ENCODE peak calls at places on chromosome 4, in five cellular contexts. B is H9, U is neuronal stem cell, A is H1, M is trophoblast cell. K is an unnamed sample.

GRCh38 chr4:169655401-169655800 is 35.0 kb downstream of the CLCN3 start:
- DNase-seq in M (peak; percentile 66), B (no peak), A (no peak), U (no peak), K (no peak)

GRCh38 chr4:15766821-15767220 is 11.3 kb upstream of the CD38 start:
- DNase-seq in A (no peak), U (no peak), M (no peak), B (no peak), K (no peak)

GRCh38 chr4:48262926-48263325 is 6.7 kb downstream of the TEC start:
- DNase-seq in M (peak; percentile 28), B (no peak), U (no peak), A (no peak), K (peak; percentile 82)

GRCh38 chr4:98557497-98557896 is 100.9 kb downstream of the TSPAN5 start:
- DNase-seq in M (no peak), B (no peak), A (no peak), U (no peak), K (peak; percentile 50)

GRCh38 chr4:143773998-143774898 is 73.8 kb upstream of the FREM3 start:
- DNase-seq in A (peak; percentile 31), M (peak; percentile 88), U (peak; percentile 31), B (peak; percentile 76), K (peak; percentile 24)

GRCh38 chr4:39936565-39937418 is 40.9 kb downstream of the PDS5A start:
- DNase-seq in U (peak; percentile 11), B (no peak), M (no peak), A (no peak), K (no peak)

GRCh38 chr4:72383439-72383838 is 185.6 kb downstream of the ADAMTS3 start:
- DNase-seq in B (no peak), A (no peak), U (no peak), M (no peak), K (peak; percentile 28)

GRCh38 chr4:144014808-144015207 is 4.4 kb downstream of the GYPB start:
- DNase-seq in A (no peak), U (no peak), B (no peak), M (no peak), K (no peak)

GRCh38 chr4:132227349-132228165 is 921.5 kb upstream of the PCDH10 start:
- DNase-seq in U (no peak), B (peak; percentile 82), M (peak; percentile 78), A (peak; percentile 69), K (peak; percentile 78)

GRCh38 chr4:62431513-62431912 is 1231.4 kb downstream of the ADGRL3 start:
- DNase-seq in A (no peak), M (no peak), U (no peak), B (peak; percentile 32), K (no peak)

GRCh38 chr4:100641326-100641725 is 123.5 kb upstream of the EMCN start:
- DNase-seq in M (no peak), A (no peak), U (no peak), B (no peak), K (no peak)

GRCh38 chr4:150236626-150237025 is 158.4 kb downstream of the DCLK2 start:
- DNase-seq in A (no peak), M (no peak), B (no peak), U (no peak), K (peak; percentile 61)

GRCh38 chr4:112031712-112032328 is 113.4 kb upstream of the FAM241A start:
- DNase-seq in A (no peak), M (peak; percentile 73), U (peak; percentile 54), B (no peak), K (peak; percentile 72)

GRCh38 chr4:92122911-92123310 is 180.9 kb upstream of the GRID2 start:
- DNase-seq in A (no peak), M (peak; percentile 84), U (no peak), B (no peak), K (no peak)

GRCh38 chr4:92121099-92121498 is 182.7 kb upstream of the GRID2 start:
- DNase-seq in U (no peak), B (no peak), M (no peak), A (no peak), K (no peak)
- H2AFZ ChIP-seq in U (no peak overlapping the region), B (no peak overlapping the region), M (no peak overlapping the region), A (no peak overlapping the region), K (no peak overlapping the region)

DNA sequence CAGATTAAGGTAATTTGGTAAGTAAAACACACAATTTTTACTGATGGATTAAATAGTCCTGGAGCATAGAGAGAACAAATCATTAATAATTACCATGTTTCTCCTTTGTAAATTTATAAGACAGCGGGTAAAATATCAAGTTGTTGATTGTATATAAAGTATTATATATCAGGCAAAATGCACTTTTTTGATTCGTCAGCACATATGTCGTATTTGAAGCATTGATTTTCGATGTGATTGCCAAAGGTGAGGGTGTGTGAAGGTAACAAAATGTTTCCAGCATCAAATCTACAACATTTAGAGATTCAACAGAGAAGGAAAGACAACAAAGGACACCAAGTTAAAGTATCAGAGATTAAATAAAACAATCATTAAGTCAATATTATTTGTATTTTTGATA is 1437.8 kb upstream of the ADGRL3 start:
- DNase-seq in U (no peak), M (no peak), A (no peak), B (no peak), K (no peak)
- H2BK12ac ChIP-seq in U (no peak overlapping the region), M (no peak overlapping the region), A (no peak overlapping the region), B (no peak overlapping the region), K (no peak overlapping the region)

DNA sequence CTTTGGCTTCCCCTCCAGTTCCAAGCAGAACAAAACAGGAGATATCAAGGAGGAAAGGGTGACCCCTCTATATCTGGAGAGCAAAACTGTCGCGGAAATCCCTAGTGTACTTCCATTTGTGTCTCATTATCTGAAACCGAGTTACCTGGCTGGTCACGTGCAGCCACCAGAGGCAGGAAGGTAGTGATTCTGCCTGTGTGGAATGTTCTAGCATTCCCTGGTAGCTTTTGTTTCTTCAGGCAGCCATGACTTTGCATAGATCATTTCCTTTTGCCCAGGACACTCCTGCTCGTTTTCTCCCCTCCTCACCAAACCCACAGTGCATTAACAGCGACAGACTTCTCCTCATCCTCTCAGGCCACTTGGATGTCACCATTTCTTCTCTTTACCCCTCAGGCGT is 107.9 kb downstream of the PTTG2 start:
- DNase-seq in M (peak; percentile 61), A (no peak), B (no peak), U (no peak), K (no peak)
- H4K91ac ChIP-seq in M (peak overlapping the region; percentile 64), A (no peak overlapping the region), B (no peak overlapping the region), U (no peak overlapping the region), K (no peak overlapping the region)

GRCh38 chr4:141391771-141392170 is 171.1 kb downstream of the ZNF330 start:
- DNase-seq in B (no peak), M (no peak), A (no peak), U (no peak), K (no peak)

GRCh38 chr4:141388483-141388882 is 167.8 kb downstream of the ZNF330 start:
- DNase-seq in U (no peak), M (no peak), A (no peak), B (no peak), K (peak; percentile 7)

GRCh38 chr4:141391293-141391692 is 170.6 kb downstream of the ZNF330 start:
- DNase-seq in M (no peak), U (no peak), A (no peak), B (no peak), K (no peak)

GRCh38 chr4:141389649-141390048 is 169.0 kb downstream of the ZNF330 start:
- DNase-seq in A (no peak), U (peak; percentile 27), M (no peak), B (no peak), K (no peak)

DNA sequence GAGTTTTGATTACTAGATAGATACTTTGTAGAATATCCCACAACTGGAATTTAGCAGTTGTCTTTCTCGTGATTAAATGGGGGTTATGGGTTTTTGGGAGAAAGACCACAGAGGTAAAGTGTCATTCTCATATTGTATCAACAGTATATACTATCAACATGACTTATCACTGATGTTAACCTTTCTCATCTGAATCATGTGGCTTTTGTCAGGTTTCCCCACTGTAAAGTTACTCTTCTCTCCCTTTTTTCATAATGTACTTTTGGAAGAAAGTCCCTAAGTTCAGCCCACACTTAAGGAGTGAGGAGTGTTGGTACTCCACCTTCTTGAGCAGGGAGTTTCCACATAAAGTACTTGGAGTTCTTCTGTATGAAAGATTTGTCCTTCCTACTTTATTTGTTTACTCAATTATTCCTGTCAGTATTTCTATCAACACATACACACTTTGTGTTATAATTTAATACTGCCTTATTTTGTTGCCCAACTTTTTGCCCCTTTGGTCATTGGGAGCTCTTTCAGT is 169.9 kb downstream of the ZNF330 start:
- DNase-seq in U (no peak), B (no peak), M (no peak), A (no peak), K (no peak)
- H2AFZ ChIP-seq in U (no peak overlapping the region), B (no peak overlapping the region), M (no peak overlapping the region), A (no peak overlapping the region), K (no peak overlapping the region)

DNA sequence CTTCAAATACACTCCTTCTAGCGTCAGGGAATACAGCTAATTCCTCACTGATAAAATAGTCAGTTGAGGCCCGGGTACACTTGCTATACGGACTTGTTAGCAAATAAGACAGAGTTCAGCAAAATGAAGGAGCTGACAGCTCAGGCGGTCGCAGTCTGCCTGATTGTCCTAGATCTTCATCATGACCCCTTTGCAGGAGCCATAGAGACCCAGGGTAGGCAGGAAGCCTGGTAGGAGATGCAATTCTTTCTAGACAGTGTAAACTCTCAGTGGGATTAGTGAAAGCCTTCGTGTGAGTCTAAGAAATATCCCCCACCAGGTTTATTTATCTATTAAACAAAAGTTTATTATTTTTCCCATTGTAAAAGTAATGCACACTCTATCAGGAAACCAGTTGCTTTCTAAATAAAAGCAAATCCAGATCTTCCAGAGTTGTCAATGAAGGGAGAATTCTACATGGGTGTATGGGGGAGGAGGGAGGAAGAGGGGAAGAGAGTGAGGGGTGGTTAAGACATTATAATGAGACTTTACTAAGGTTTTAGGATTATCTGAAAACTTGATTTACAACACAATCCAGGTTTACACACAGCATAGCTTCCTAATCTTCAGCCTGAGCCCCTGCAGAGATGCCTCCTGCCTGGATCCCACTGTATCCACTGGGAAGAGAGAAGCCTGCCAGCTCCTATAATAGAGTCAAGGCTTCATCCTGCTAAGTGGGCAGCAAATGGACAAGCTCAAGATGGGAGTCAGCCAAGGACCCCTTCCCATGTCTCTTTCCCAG is 85.8 kb upstream of the KIT start:
- DNase-seq in B (no peak), A (no peak), U (no peak), M (no peak), K (no peak)
- H2BK12ac ChIP-seq in B (no peak overlapping the region), A (no peak overlapping the region), U (no peak overlapping the region), M (no peak overlapping the region), K (no peak overlapping the region)

GRCh38 chr4:124055896-124056295 is 656.6 kb downstream of the ANKRD50 start:
- DNase-seq in U (no peak), B (no peak), A (no peak), M (no peak), K (no peak)
- H4K91ac ChIP-seq in U (no peak overlapping the region), B (no peak overlapping the region), A (no peak overlapping the region), M (no peak overlapping the region), K (peak overlapping the region; percentile 86)

GRCh38 chr4:17665852-17666251 is 51.4 kb downstream of the MED28 start:
- DNase-seq in A (no peak), M (no peak), B (no peak), U (no peak), K (no peak)
- H2AFZ ChIP-seq in A (no peak overlapping the region), M (no peak overlapping the region), B (no peak overlapping the region), U (no peak overlapping the region), K (no peak overlapping the region)